ENCODE peak calls at places on chromosomes 4 and X, in six cellular contexts. H is GM23338, I is fibroblast of lung, L is GM23248, O is cardiac muscle cell, M is adrenal gland. R is an unnamed sample.
A peak's percentile ranks its signal among the peaks of the same experiment; 100 is the strongest.

GRCh38 chr4:98508825-98509539 is 149.4 kb downstream of the TSPAN5 start:
- DNase-seq in M (no peak), I (no peak), O (no peak), H (no peak), L (peak; percentile 65), R (no peak)

GRCh38 chr4:52877006-52877405 is 14.9 kb downstream of the RASL11B start:
- DNase-seq in H (no peak), M (no peak), O (no peak), I (no peak), L (no peak), R (peak; percentile 45)

GRCh38 chr4:118322831-118323502 is 29.8 kb downstream of the PRSS12 start:
- DNase-seq in I (no peak), O (no peak), M (no peak), H (no peak), L (peak; percentile 4), R (no peak)

GRCh38 chr4:110119880-110120279 is 78.5 kb downstream of the ELOVL6 start:
- DNase-seq in M (no peak), I (peak; percentile 75), L (peak; percentile 68), H (no peak), O (no peak), R (no peak)

GRCh38 chrX:125522752-125523151 is 203.1 kb downstream of the TEX13C start:
- DNase-seq in M (no peak), I (no peak), O (no peak), H (no peak), L (no peak), R (no peak)

GRCh38 chr4:84498203-84499026 is 677 bp downstream of the NKX6-1 start:
- DNase-seq in O (peak; percentile 49), L (peak; percentile 67), H (peak; percentile 63), M (peak; percentile 27), I (peak; percentile 32), R (no peak)

GRCh38 chrX:103687073-103687695 is 685 bp upstream of the MORF4L2 start:
- DNase-seq in L (peak; percentile 89), H (no peak), M (peak; percentile 91), O (peak; percentile 92), I (no peak), R (peak; percentile 88)

GRCh38 chr4:142556613-142557012 is 289.5 kb downstream of the INPP4B start:
- DNase-seq in L (no peak), I (no peak), O (no peak), H (no peak), M (no peak), R (no peak)

GRCh38 chr4:145681956-145682355 is 2.0 kb downstream of the C4orf51 start:
- DNase-seq in O (no peak), M (no peak), I (peak; percentile 21), H (no peak), L (peak; percentile 69), R (no peak)

GRCh38 chr4:184389978-184390518 is 84.3 kb downstream of the IRF2 start:
- DNase-seq in O (no peak), L (no peak), M (no peak), H (peak; percentile 81), I (no peak), R (no peak)

GRCh38 chr4:88697113-88697512 is 516 bp downstream of the NAP1L5 start:
- DNase-seq in I (peak; percentile 52), L (peak; percentile 59), O (no peak), M (peak; percentile 57), H (no peak), R (no peak)

GRCh38 chr4:112214397-112215264 is 17.0 kb upstream of the AP1AR start:
- DNase-seq in H (peak; percentile 25), I (peak; percentile 55), L (peak; percentile 62), M (no peak), O (peak; percentile 20), R (no peak)

GRCh38 chr4:61380865-61381264 is 180.7 kb downstream of the ADGRL3 start:
- DNase-seq in O (peak; percentile 66), H (peak; percentile 50), I (no peak), M (no peak), L (no peak), R (no peak)

GRCh38 chr4:119477412-119478053 is 151.1 kb downstream of the PDE5A start:
- DNase-seq in M (no peak), I (no peak), O (no peak), H (no peak), L (peak; percentile 9), R (no peak)

GRCh38 chrX:6777211-6778002 is 242.5 kb upstream of the VCX3A start:
- DNase-seq in H (no peak), O (no peak), M (no peak), L (no peak), I (no peak), R (no peak)

GRCh38 chr4:145957307-145957706 is 18.7 kb upstream of the ZNF827 start:
- DNase-seq in I (no peak), M (no peak), O (no peak), H (no peak), L (no peak), R (no peak)

GRCh38 chrX:115940888-115941332 is 229.6 kb upstream of the AGTR2 start:
- DNase-seq in H (peak; percentile 80), L (peak; percentile 2), M (peak; percentile 88), I (peak; percentile 0), O (peak; percentile 27), R (no peak)

GRCh38 chrX:1658083-1658463 is 43.2 kb downstream of the ASMT start:
- DNase-seq in O (peak; percentile 21), M (no peak), I (no peak), H (no peak), L (no peak), R (no peak)

GRCh38 chrX:100654256-100654655 is 10.3 kb downstream of the SRPX2 start:
- DNase-seq in L (peak; percentile 54), I (peak; percentile 58), H (peak; percentile 60), O (peak; percentile 39), M (no peak), R (no peak)

GRCh38 chrX:124530803-124531202 is 184.4 kb downstream of the SH2D1A start:
- DNase-seq in H (no peak), L (no peak), M (no peak), O (peak; percentile 8), I (no peak), R (no peak)

GRCh38 chrX:1582686-1583437 is 8.5 kb upstream of the AKAP17A start:
- DNase-seq in O (no peak), H (peak; percentile 26), I (no peak), L (peak; percentile 25), M (no peak), R (no peak)

GRCh38 chr4:2818351-2818939 is 25.2 kb upstream of the ADD1 start:
- DNase-seq in H (peak; percentile 69), I (no peak), M (no peak), L (peak; percentile 54), O (peak; percentile 32), R (peak; percentile 31)

GRCh38 chr4:52425751-52426326 is 233.3 kb downstream of the USP46 start:
- DNase-seq in H (no peak), M (no peak), O (no peak), I (no peak), L (no peak), R (no peak)

DNA sequence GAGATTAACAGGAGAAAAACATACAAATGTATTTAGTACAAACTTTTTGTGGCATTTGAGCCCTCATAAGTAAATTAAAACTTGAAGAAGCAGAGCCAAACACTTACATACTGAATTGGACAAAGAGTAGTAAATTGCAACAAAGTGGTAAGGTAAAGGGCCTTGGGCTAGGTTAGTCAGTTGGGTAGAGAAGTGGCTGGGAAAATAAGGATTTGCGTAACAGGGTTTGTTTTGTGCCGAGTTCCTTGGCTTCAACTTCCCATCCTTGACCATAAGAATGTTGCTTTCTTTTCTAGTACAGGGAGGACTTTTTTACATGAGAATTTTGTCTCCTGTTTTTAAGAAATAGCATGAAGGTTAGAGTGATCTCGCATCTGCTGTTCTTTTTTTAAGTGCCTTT is 33.3 kb upstream of the DSPP start:
- DNase-seq in I (no peak), H (no peak), L (peak; percentile 70), M (no peak), O (no peak), R (no peak)
- H3K27ac ChIP-seq in I (no peak overlapping the region), H (no peak overlapping the region), L (no peak overlapping the region), M (no peak overlapping the region), O (no peak overlapping the region), R (no peak overlapping the region)

DNA sequence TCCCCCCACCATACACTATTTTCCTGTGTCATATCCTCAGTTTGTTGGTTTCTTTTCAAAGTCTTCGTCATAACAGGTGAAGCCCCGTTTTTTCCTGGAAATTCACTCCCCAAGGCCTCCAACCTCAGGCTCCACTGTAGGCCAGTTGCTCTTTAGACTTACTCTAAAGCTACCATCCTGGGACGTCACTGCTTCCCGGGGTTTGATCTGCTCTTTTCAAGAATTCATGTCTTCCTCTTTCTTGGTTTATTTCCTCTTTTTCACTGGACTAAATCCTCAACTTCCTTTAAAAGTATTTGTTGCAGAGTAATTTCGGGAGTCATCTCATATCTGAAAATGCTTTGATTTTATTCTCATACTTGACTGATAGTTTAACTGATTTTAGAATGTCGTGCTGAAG is 6.5 kb upstream of the SERTM2 start:
- DNase-seq in M (no peak), I (no peak), O (no peak), L (no peak), H (no peak), R (no peak)
- H3K4me3 ChIP-seq in M (no peak overlapping the region), I (no peak overlapping the region), O (no peak overlapping the region), L (no peak overlapping the region), H (no peak overlapping the region), R (no peak overlapping the region)

GRCh38 chr4:140047781-140048180 is 106.2 kb downstream of the MAML3 start:
- DNase-seq in H (peak; percentile 54), O (no peak), I (no peak), L (no peak), M (no peak), R (no peak)
- H3K4me1 ChIP-seq in H (peaks cover 41% of the 10 kb centered on the region), O (peaks cover 75% of the 10 kb centered on the region), I (peaks cover 2% of the 10 kb centered on the region), L (peaks cover 11% of the 10 kb centered on the region), M (peaks cover 38% of the 10 kb centered on the region), R (peaks cover 52% of the 10 kb centered on the region)

DNA sequence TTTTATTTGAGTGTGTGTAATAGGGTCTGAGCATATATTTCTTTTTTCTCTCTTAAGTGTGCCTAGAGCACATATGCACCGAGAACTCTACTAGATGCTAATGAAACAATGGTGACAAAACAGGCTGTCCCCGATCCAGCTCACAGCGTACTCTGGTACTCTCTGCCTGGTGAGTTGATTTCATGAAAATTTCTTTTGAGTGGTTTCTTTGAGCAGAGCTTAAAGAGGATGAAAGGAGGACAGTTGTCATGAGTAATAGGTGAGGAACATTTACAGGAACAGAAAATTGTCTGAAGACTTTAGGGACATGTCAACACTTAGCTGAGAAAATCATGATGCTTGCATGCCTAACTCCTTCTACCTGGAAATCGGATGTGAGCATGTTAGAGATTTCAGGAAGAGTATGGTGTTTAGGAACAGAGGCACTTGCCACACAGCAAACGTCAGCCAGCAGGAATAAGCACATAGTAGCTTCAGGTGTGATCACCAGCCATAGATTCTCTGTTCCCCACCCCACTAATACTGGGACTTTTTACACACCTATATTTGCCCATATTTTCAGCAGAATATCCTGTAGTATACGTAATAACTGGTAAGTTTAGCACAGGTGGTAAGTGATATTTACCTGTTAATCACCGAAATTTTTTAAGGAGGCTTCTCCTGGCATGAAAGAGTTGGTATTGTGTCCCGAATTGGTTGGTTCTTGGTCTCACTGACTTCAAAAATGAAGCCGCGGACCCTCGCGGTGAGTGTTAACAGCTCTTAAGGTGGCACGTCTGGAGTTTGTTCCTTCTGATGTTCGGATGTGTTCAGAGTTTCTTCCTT is 111.1 kb downstream of the ZNF330 start:
- DNase-seq in O (no peak), L (no peak), I (no peak), M (no peak), H (no peak), R (no peak)
- H3K27ac ChIP-seq in O (no peak overlapping the region), L (no peak overlapping the region), I (no peak overlapping the region), M (no peak overlapping the region), H (no peak overlapping the region), R (peak overlapping the region; percentile 81)

GRCh38 chr4:4689694-4690440 is 148.0 kb upstream of the STX18 start:
- DNase-seq in I (no peak), H (no peak), M (no peak), L (no peak), O (no peak), R (no peak)
- H3K4me3 ChIP-seq in I (no peak overlapping the region), H (no peak overlapping the region), M (no peak overlapping the region), L (no peak overlapping the region), O (no peak overlapping the region), R (no peak overlapping the region)